ENCODE peak calls at places on chromosomes 13 and 19, in five cellular contexts. T is neuronal stem cell, X is IMR-90, W is trophoblast cell, E is H1. L is an unnamed sample.

GRCh38 chr13:41859555-41859954 is 101.4 kb downstream of the VWA8 start:
- DNase-seq in W (no peak), T (no peak), E (no peak), X (no peak), L (no peak)

GRCh38 chr13:30722361-30722760 is 13.0 kb upstream of the ALOX5AP start:
- DNase-seq in X (peak; percentile 66), E (no peak), W (no peak), T (no peak), L (no peak)

GRCh38 chr13:33634526-33635111 is 183.3 kb upstream of the RFC3 start:
- DNase-seq in X (no peak), T (no peak), W (peak; percentile 13), E (no peak), L (no peak)

GRCh38 chr19:3743486-3743885 is 18.0 kb downstream of the APBA3 start:
- DNase-seq in X (no peak), W (no peak), E (no peak), T (no peak), L (peak; percentile 25)

GRCh38 chr19:751501-752341 is 809 bp downstream of the MISP start:
- DNase-seq in W (peak; percentile 67), E (no peak), X (peak; percentile 87), T (no peak), L (peak; percentile 44)

GRCh38 chr13:41370736-41371135 is 59.7 kb downstream of the NAA16 start:
- DNase-seq in T (no peak), X (no peak), W (no peak), E (no peak), L (no peak)

GRCh38 chr19:45125975-45126493 is 33.1 kb downstream of the PPP1R37 start:
- DNase-seq in E (peak; percentile 96), X (peak; percentile 49), T (peak; percentile 41), W (peak; percentile 57), L (peak; percentile 86)

GRCh38 chr13:99045396-99045795 is 67.5 kb upstream of the DOCK9 start:
- DNase-seq in E (no peak), T (no peak), W (no peak), X (peak; percentile 58), L (no peak)

GRCh38 chr13:34899888-34900287 is 42.2 kb upstream of the NBEA start:
- DNase-seq in X (no peak), E (no peak), W (no peak), T (no peak), L (peak; percentile 11)

GRCh38 chr13:40665754-40666057 is 735 bp downstream of the FOXO1 start:
- DNase-seq in T (no peak), E (no peak), W (no peak), X (no peak), L (peak; percentile 60)

GRCh38 chr13:109616021-109616420 is 170.4 kb downstream of the IRS2 start:
- DNase-seq in W (peak; percentile 20), X (no peak), T (no peak), E (no peak), L (no peak)

GRCh38 chr13:113207890-113208423 is 512 bp downstream of the PCID2 start:
- DNase-seq in W (peak; percentile 86), E (peak; percentile 67), X (peak; percentile 59), T (peak; percentile 50), L (peak; percentile 70)

GRCh38 chr13:66210677-66211076 is 1019.5 kb downstream of the PCDH9 start:
- DNase-seq in W (no peak), X (peak; percentile 91), T (no peak), E (no peak), L (no peak)

GRCh38 chr13:50731400-50731799 is 112.1 kb downstream of the DLEU7 start:
- DNase-seq in W (peak; percentile 8), T (no peak), X (peak; percentile 54), E (no peak), L (no peak)

GRCh38 chr19:55553217-55554182 is 8.2 kb upstream of the SBK3 start:
- DNase-seq in W (no peak), X (no peak), T (no peak), E (no peak), L (peak; percentile 35)

GRCh38 chr19:46704379-46705076 is 12.4 kb downstream of the PRKD2 start:
- DNase-seq in E (peak; percentile 100), T (no peak), W (peak; percentile 59), X (no peak), L (peak; percentile 72)

GRCh38 chr13:97258801-97259200 is 36.7 kb downstream of the MBNL2 start:
- DNase-seq in X (peak; percentile 64), T (no peak), E (peak; percentile 23), W (no peak), L (peak; percentile 42)

GRCh38 chr19:9848060-9848459 is 12.9 kb downstream of the PIN1 start:
- DNase-seq in W (no peak), X (no peak), E (peak; percentile 83), T (no peak), L (peak; percentile 42)

GRCh38 chr19:33387351-33388230 is 14.1 kb downstream of the CEBPG start:
- DNase-seq in T (no peak), E (no peak), W (no peak), X (no peak), L (no peak)

GRCh38 chr13:43653980-43654379 is 132.8 kb downstream of the ENOX1 start:
- DNase-seq in E (no peak), W (no peak), X (no peak), T (no peak), L (no peak)
- H3K23ac ChIP-seq in E (no peak overlapping the region), W (no peak overlapping the region), X (no peak overlapping the region), T (no peak overlapping the region), L (no peak overlapping the region)

DNA sequence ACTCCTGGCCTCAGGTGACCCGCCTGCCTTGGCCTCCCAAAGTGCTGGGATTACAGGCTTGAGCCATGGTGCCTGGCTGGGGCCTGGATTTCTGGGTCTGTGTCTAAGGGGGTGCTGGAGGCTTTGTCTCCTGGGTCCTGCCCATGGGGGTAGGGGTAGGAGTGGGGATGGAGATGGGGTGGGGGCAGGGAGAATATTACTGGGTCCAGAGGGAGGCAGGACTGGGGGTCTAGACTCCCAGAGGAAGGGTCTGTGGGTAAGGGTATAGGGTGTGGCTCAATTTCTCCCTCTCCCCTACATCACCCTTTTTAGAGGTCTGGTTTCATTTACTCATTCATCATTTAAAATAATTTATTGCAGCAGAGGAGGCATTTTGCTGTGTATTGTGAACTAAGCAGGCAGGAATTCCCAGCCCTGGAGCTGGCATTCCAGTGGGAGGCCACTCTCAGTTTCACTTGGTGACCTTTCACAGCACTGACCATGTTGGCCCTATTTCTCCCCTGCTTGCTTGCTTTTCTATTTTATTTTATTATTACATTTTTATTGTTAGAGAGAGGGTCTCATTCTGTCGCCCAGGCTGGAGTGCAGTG is 810 bp upstream of the NFKBID start:
- DNase-seq in W (peak; percentile 71), T (no peak), E (no peak), X (peak; percentile 51), L (no peak)
- H3K4me3 ChIP-seq in W (no peak overlapping the region), T (peak overlapping the region; percentile 93), E (peak overlapping the region; percentile 94), X (peak overlapping the region; percentile 79), L (no peak overlapping the region)

DNA sequence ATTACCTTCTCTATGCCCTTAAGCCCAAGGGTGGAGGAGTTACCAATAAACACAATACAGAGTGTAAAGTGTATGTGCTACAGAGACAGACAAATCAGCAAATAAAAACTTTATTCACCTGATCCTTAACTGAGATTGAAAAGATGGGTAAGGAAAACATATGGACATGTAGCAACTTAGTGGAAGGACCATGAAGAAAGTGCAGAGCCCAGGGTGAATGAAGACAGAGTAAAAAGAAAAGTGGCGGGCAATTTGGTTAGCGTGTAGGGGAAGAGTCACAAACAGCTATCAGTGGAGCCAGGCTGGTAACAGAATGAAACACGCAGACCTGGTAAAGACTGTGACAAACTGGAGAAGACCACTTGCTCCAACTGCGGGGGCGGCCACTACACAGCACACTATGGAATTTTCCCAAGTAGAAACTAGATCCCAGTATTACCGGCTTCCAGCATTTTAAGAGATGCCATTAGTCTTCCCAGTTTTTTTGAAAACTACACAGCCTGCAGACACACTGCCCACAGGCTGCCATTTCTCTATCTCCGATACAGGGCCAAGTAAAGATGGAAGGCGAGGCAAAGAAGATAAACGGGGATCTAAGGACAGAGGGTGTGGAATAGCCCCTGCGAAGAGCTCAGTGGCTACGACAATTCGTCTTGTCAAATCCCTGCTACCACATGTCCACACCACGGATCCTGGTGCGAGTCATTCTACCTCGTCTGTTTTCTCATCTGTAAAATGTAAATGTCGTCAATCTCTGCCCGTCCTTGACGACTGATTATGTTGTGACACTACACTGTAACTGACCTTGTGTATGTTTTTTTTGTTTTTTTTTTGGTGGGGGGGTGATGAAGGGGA is 1.2 kb downstream of the UQCRFS1 start:
- DNase-seq in X (peak; percentile 12), T (no peak), W (no peak), E (no peak), L (peak; percentile 33)
- H3K23ac ChIP-seq in X (peak overlapping the region; percentile 72), T (no peak overlapping the region), W (no peak overlapping the region), E (no peak overlapping the region), L (no peak overlapping the region)

GRCh38 chr19:38737297-38737865 is 6.9 kb downstream of the CAPN12 start:
- DNase-seq in X (no peak), E (no peak), W (no peak), T (no peak), L (no peak)

GRCh38 chr19:38736413-38737280 is 7.6 kb downstream of the CAPN12 start:
- DNase-seq in W (peak; percentile 40), T (no peak), E (peak; percentile 91), X (no peak), L (peak; percentile 87)

GRCh38 chr19:38735257-38735686 is 9.0 kb downstream of the CAPN12 start:
- DNase-seq in T (no peak), X (no peak), W (peak; percentile 39), E (peak; percentile 82), L (peak; percentile 82)

GRCh38 chr19:38734426-38735256 is 9.6 kb downstream of the CAPN12 start:
- DNase-seq in W (peak; percentile 55), T (no peak), X (no peak), E (no peak), L (peak; percentile 50)

GRCh38 chr19:38736036-38736412 is 8.2 kb downstream of the CAPN12 start:
- DNase-seq in W (peak; percentile 86), E (peak; percentile 77), X (no peak), T (no peak), L (peak; percentile 61)
- H3K4me3 ChIP-seq in W (peak overlapping the region; percentile 29), E (peak overlapping the region; percentile 63), X (peak overlapping the region; percentile 47), T (no peak overlapping the region), L (no peak overlapping the region)